ENCODE peak calls at places on chromosome 15, in nine cellular contexts. T is MCF 10A; S is iPS DF 6.9; D is foreskin fibroblast; G is posterior cingulate gyrus; A is effector memory CD4-positive, alpha-beta T cell; F is ecto neural progenitor cell; R is stimulated activated effector memory CD8-positive, alpha-beta T cell treated with anti-CD3 and anti-CD28 coated beads, Interleukin-12 subunit alpha, Interleukin-12 subunit beta, amount 100 ng/mL, for 72 hours; P is tibial artery. Q is an unnamed sample.

GRCh38 chr15:101481381-101481705 is 8.2 kb downstream of the PCSK6 start:
- DNase-seq in T (no peak), S (no peak), D (no peak), G (no peak), A (no peak), F (peak), R (no peak), P (no peak), Q (no peak)

GRCh38 chr15:80106051-80106450 is 46.6 kb downstream of the ZFAND6 start:
- DNase-seq in T (peak), S (no peak), D (peak), G (no peak), A (no peak), F (no peak), R (no peak), P (no peak), Q (no peak)

GRCh38 chr15:45714501-45715488 is 80.0 kb downstream of the SQOR start:
- DNase-seq in T (peak), S (peak), D (peak), G (peak), A (no peak), F (peak), R (peak), P (peak), Q (peak)

GRCh38 chr15:31021067-31021665 is 29.7 kb upstream of the MTMR10 start:
- DNase-seq in T (no peak), S (no peak), D (no peak), G (no peak), A (no peak), F (no peak), R (no peak), P (no peak), Q (no peak)

GRCh38 chr15:34039506-34040123 is 611 bp upstream of the AVEN start:
- DNase-seq in T (no peak), S (no peak), D (no peak), G (no peak), A (no peak), F (no peak), R (peak), P (no peak), Q (no peak)

GRCh38 chr15:70879386-70879785 is 12.8 kb downstream of the THAP10 start:
- DNase-seq in T (no peak), S (no peak), D (peak), G (no peak), A (no peak), F (no peak), R (no peak), P (no peak), Q (no peak)

GRCh38 chr15:60575995-60576394 is 97.1 kb upstream of the ICE2 start:
- DNase-seq in T (peak), S (no peak), D (peak), G (no peak), A (no peak), F (no peak), R (peak), P (no peak), Q (no peak)

GRCh38 chr15:62649793-62650420 is 392.6 kb upstream of the TPM1 start:
- DNase-seq in T (no peak), S (no peak), D (peak), G (peak), A (no peak), F (no peak), R (no peak), P (no peak), Q (peak)

GRCh38 chr15:31308185-31308639 is 18.4 kb upstream of the KLF13 start:
- DNase-seq in T (no peak), S (no peak), D (no peak), G (no peak), A (no peak), F (peak), R (no peak), P (no peak), Q (no peak)

GRCh38 chr15:69118089-69118488 is 42.3 kb upstream of the GLCE start:
- DNase-seq in T (peak), S (no peak), D (no peak), G (no peak), A (no peak), F (no peak), R (no peak), P (no peak), Q (no peak)

GRCh38 chr15:74884428-74885223 is 5.2 kb upstream of the MPI start:
- DNase-seq in T (no peak), S (no peak), D (no peak), G (no peak), A (no peak), F (no peak), R (no peak), P (no peak), Q (no peak)

GRCh38 chr15:71386448-71387236 is 271.4 kb downstream of the THSD4 start:
- DNase-seq in T (peak), S (peak), D (no peak), G (no peak), A (no peak), F (no peak), R (no peak), P (no peak), Q (no peak)

GRCh38 chr15:43872416-43873020 is 45.7 kb downstream of the WDR76 start:
- DNase-seq in T (peak), S (peak), D (peak), G (no peak), A (no peak), F (peak), R (no peak), P (no peak), Q (peak)

GRCh38 chr15:45456212-45457106 is 66.1 kb downstream of the SLC30A4 start:
- DNase-seq in T (peak), S (no peak), D (peak), G (no peak), A (peak), F (no peak), R (peak), P (no peak), Q (no peak)

GRCh38 chr15:37084602-37085001 is 15.7 kb downstream of the MEIS2 start:
- DNase-seq in T (no peak), S (no peak), D (no peak), G (no peak), A (no peak), F (no peak), R (no peak), P (no peak), Q (no peak)

GRCh38 chr15:69476704-69477473 is 24.3 kb downstream of the RPLP1 start:
- DNase-seq in T (no peak), S (no peak), D (no peak), G (no peak), A (no peak), F (no peak), R (no peak), P (no peak), Q (no peak)

GRCh38 chr15:22237891-22238275 is 157.6 kb downstream of the OR4M2 start:
- DNase-seq in T (no peak), S (no peak), D (no peak), G (no peak), A (no peak), F (no peak), R (no peak), P (no peak), Q (no peak)

GRCh38 chr15:82750831-82751181 is 41.1 kb upstream of the AP3B2 start:
- DNase-seq in T (no peak), S (no peak), D (no peak), G (no peak), A (no peak), F (no peak), R (no peak), P (no peak), Q (no peak)

GRCh38 chr15:78369161-78369560 is 29.0 kb downstream of the CRABP1 start:
- DNase-seq in T (no peak), S (no peak), D (no peak), G (no peak), A (no peak), F (no peak), R (no peak), P (peak), Q (peak)

GRCh38 chr15:33031324-33031736 is 163.2 kb downstream of the FMN1 start:
- DNase-seq in T (peak), S (no peak), D (peak), G (no peak), A (no peak), F (no peak), R (no peak), P (no peak), Q (no peak)

GRCh38 chr15:48559270-48559669 is 86.2 kb downstream of the FBN1 start:
- DNase-seq in T (no peak), S (no peak), D (peak), G (no peak), A (no peak), F (no peak), R (no peak), P (peak), Q (no peak)

GRCh38 chr15:92142242-92143232 is 251.1 kb upstream of the ST8SIA2 start:
- DNase-seq in T (no peak), S (no peak), D (no peak), G (no peak), A (no peak), F (no peak), R (no peak), P (no peak), Q (no peak)

GRCh38 chr15:80991446-80991845 is 1.8 kb upstream of the MESD start:
- DNase-seq in T (peak), S (no peak), D (peak), G (no peak), A (no peak), F (no peak), R (no peak), P (peak), Q (no peak)

GRCh38 chr15:100180921-100181320 is 160.9 kb downstream of the ADAMTS17 start:
- DNase-seq in T (no peak), S (no peak), D (no peak), G (no peak), A (no peak), F (no peak), R (no peak), P (no peak), Q (no peak)

GRCh38 chr15:75348034-75348562 is 1.3 kb downstream of the NEIL1 start:
- DNase-seq in T (no peak), S (no peak), D (no peak), G (no peak), A (no peak), F (peak), R (no peak), P (no peak), Q (peak)

GRCh38 chr15:44536962-44537727 is at the start of gene EIF3J:
- DNase-seq in T (peak), S (peak), D (peak), G (peak), A (peak), F (peak), R (no peak), P (peak), Q (peak)